ENCODE peak calls at places on chromosomes 2 and 18, in nine cellular contexts. I is cardiac septum; M is activated CD4-positive, alpha-beta T cell treated with anti-CD3 and anti-CD28 coated beads, Interleukin-2, amount 50 U/mL, for 1 hour; Q is hippocampal formation; T is ovary; P is SJSA1; R is effector CD8-positive, alpha-beta T cell; S is islet precursor cell; L is stimulated activated naive CD4-positive, alpha-beta T cell treated with Interleukin-2 at 50 U/mL for 16 hours. K is an unnamed sample.

GRCh38 chr18:43068781-43069180 is 46.7 kb downstream of the RIT2 start:
- DNase-seq in I (no peak), M (no peak), Q (no peak), T (no peak), P (no peak), R (no peak), S (no peak), L (no peak), K (no peak)

GRCh38 chr18:46002934-46003333 is 35.8 kb upstream of the EPG5 start:
- DNase-seq in I (no peak), M (no peak), Q (no peak), T (no peak), P (no peak), R (no peak), S (no peak), L (no peak), K (no peak)

GRCh38 chr2:159128191-159128590 is 158.3 kb downstream of the WDSUB1 start:
- DNase-seq in I (no peak), M (no peak), Q (no peak), T (no peak), P (no peak), R (no peak), S (peak; percentile 59), L (no peak), K (no peak)

GRCh38 chr2:27569398-27569797 is 13.4 kb upstream of the ZNF512 start:
- DNase-seq in I (no peak), M (no peak), Q (no peak), T (no peak), P (no peak), R (no peak), S (no peak), L (no peak), K (no peak)

GRCh38 chr18:63173983-63174382 is 145.6 kb downstream of the BCL2 start:
- DNase-seq in I (no peak), M (no peak), Q (no peak), T (no peak), P (no peak), R (no peak), S (no peak), L (no peak), K (no peak)

GRCh38 chr18:76266226-76266991 is 228.6 kb downstream of the ZNF516 start:
- DNase-seq in I (no peak), M (no peak), Q (no peak), T (peak; percentile 53), P (no peak), R (no peak), S (no peak), L (no peak), K (no peak)

GRCh38 chr2:196335238-196335637 is 163.9 kb upstream of the STK17B start:
- DNase-seq in I (no peak), M (no peak), Q (no peak), T (no peak), P (peak; percentile 88), R (no peak), S (peak; percentile 80), L (no peak), K (no peak)

GRCh38 chr2:230824406-230824978 is 40.2 kb upstream of the ITM2C start:
- DNase-seq in I (no peak), M (peak; percentile 25), Q (peak; percentile 72), T (peak; percentile 35), P (peak; percentile 67), R (peak; percentile 30), S (peak; percentile 82), L (peak; percentile 25), K (no peak)

GRCh38 chr18:966095-967036 is 61.7 kb downstream of the ADCYAP1 start:
- DNase-seq in I (no peak), M (no peak), Q (no peak), T (no peak), P (no peak), R (no peak), S (no peak), L (no peak), K (no peak)

GRCh38 chr18:55794288-55795052 is 206.5 kb upstream of the TCF4 start:
- DNase-seq in I (no peak), M (no peak), Q (no peak), T (no peak), P (no peak), R (no peak), S (no peak), L (no peak), K (no peak)

GRCh38 chr2:236168110-236169067 is at the start of gene GBX2:
- DNase-seq in I (no peak), M (no peak), Q (no peak), T (no peak), P (peak; percentile 87), R (no peak), S (peak; percentile 94), L (no peak), K (no peak)

GRCh38 chr2:188569441-188569840 is 277.8 kb downstream of the GULP1 start:
- DNase-seq in I (no peak), M (no peak), Q (no peak), T (no peak), P (no peak), R (no peak), S (no peak), L (no peak), K (no peak)

GRCh38 chr18:48719988-48720654 is 181.3 kb downstream of the CTIF start:
- DNase-seq in I (no peak), M (no peak), Q (no peak), T (no peak), P (no peak), R (no peak), S (no peak), L (no peak), K (no peak)

GRCh38 chr2:106825161-106825560 is 60.8 kb downstream of the ST6GAL2 start:
- DNase-seq in I (no peak), M (no peak), Q (no peak), T (no peak), P (no peak), R (no peak), S (no peak), L (no peak), K (no peak)

GRCh38 chr2:29879456-29879855 is 41.9 kb downstream of the ALK start:
- DNase-seq in I (no peak), M (no peak), Q (no peak), T (no peak), P (no peak), R (no peak), S (no peak), L (no peak), K (no peak)

K was measured in mucosa of descending colon.